ENCODE peak calls at places on chromosomes 16 and 17, in five cellular contexts. T is MV-4-11; J is activated CD4-positive, CD25-positive, alpha-beta regulatory T cell treated with anti-CD3 and anti-CD28 coated beads, Interleukin-2, amount 50 U/mL, for 16 hours; M is iris pigment epithelial cell; U is stimulated activated CD4-positive, alpha-beta T cell treated with anti-CD3 and anti-CD28 coated beads, Interleukin-4, amount 100 ng/mL, for 24 hours. Y is an unnamed sample.

GRCh38 chr16:65071371-65072311 is 50.2 kb downstream of the CDH11 start:
- DNase-seq in J (no peak), T (no peak), M (peak; percentile 47), U (no peak), Y (no peak)

GRCh38 chr17:13562271-13562800 is 39.4 kb downstream of the HS3ST3A1 start:
- DNase-seq in U (no peak), J (no peak), T (no peak), M (peak; percentile 97), Y (no peak)

GRCh38 chr16:68298312-68298711 is 12.4 kb downstream of the SLC7A6OS start:
- DNase-seq in T (no peak), M (no peak), U (no peak), J (no peak), Y (no peak)

GRCh38 chr17:3935825-3936355 is 19.6 kb upstream of the P2RX1 start:
- DNase-seq in M (peak; percentile 77), U (no peak), J (no peak), T (no peak), Y (no peak)

GRCh38 chr16:425740-426114 is 278 bp downstream of the RAB11FIP3 start:
- DNase-seq in T (no peak), U (peak; percentile 30), M (no peak), J (no peak), Y (no peak)

GRCh38 chr17:70137451-70138230 is 31.7 kb upstream of the KCNJ2 start:
- DNase-seq in T (no peak), U (peak; percentile 31), J (no peak), M (peak; percentile 96), Y (no peak)

GRCh38 chr16:56298948-56299602 is 107.8 kb downstream of the GNAO1 start:
- DNase-seq in U (no peak), T (no peak), M (no peak), J (no peak), Y (no peak)

GRCh38 chr16:19486744-19487325 is 35.1 kb downstream of the GDE1 start:
- DNase-seq in M (no peak), U (no peak), T (no peak), J (no peak), Y (no peak)

GRCh38 chr16:3063617-3064389 is 1.6 kb upstream of the IL32 start:
- DNase-seq in U (no peak), J (no peak), M (no peak), T (no peak), Y (no peak)

GRCh38 chr17:6775871-6776405 is at the start of gene FBXO39:
- DNase-seq in T (no peak), J (no peak), M (no peak), U (no peak), Y (no peak)

GRCh38 chr16:19005561-19006445 is 22.1 kb downstream of the TMC7 start:
- DNase-seq in T (no peak), J (no peak), U (no peak), M (no peak), Y (no peak)

GRCh38 chr17:73797594-73798110 is 153.4 kb upstream of the SDK2 start:
- DNase-seq in M (no peak), J (no peak), T (no peak), U (no peak), Y (no peak)

GRCh38 chr17:45441536-45442310 is 9.1 kb upstream of the ARHGAP27 start:
- DNase-seq in M (no peak), T (no peak), J (no peak), U (no peak), Y (no peak)

GRCh38 chr17:80105762-80106161 is 4.4 kb downstream of the GAA start:
- DNase-seq in J (no peak), U (no peak), T (no peak), M (no peak), Y (no peak)

GRCh38 chr16:49493836-49494235 is 120.2 kb downstream of the C16orf78 start:
- DNase-seq in M (no peak), T (no peak), U (no peak), J (no peak), Y (no peak)

GRCh38 chr16:60553316-60553801 is 1482.9 kb downstream of the CDH8 start:
- DNase-seq in T (no peak), J (no peak), M (no peak), U (no peak), Y (no peak)